ENCODE peak calls at places on chromosomes 16 and 17, in ten cellular contexts. Y is fibroblast of lung, L is A673, F is HCT116, W is PC-3, Z is neural progenitor cell, E is GM23248, G is DND-41, C is keratinocyte, H is H1. K is an unnamed sample.

GRCh38 chr17:68868708-68869107 is 86.5 kb downstream of the ABCA8 start:
- DNase-seq in Z (no peak), F (no peak), G (no peak), Y (peak; percentile 32), E (no peak), H (no peak), W (peak; percentile 48), C (no peak), L (no peak), K (no peak)

GRCh38 chr17:4534928-4535666 is 20.1 kb downstream of the MYBBP1A start:
- DNase-seq in Z (no peak), W (no peak), L (no peak), F (no peak), E (no peak), G (no peak), Y (no peak), H (no peak), C (no peak), K (no peak)

GRCh38 chr16:70523013-70523620 is at the start of gene COG4:
- DNase-seq in W (peak; percentile 65), F (peak; percentile 72), C (peak; percentile 32), H (peak; percentile 59), G (peak; percentile 91), E (peak; percentile 93), L (peak; percentile 92), Z (peak; percentile 94), Y (peak; percentile 78), K (peak; percentile 88)

GRCh38 chr17:3602499-3602898 is 6.7 kb downstream of the TRPV1 start:
- DNase-seq in W (no peak), Z (peak; percentile 77), E (peak; percentile 27), L (peak; percentile 50), H (no peak), Y (peak; percentile 8), C (no peak), F (peak; percentile 43), G (peak; percentile 20), K (peak; percentile 75)

GRCh38 chr16:23486480-23486879 is 23.8 kb downstream of the GGA2 start:
- DNase-seq in F (no peak), H (no peak), G (no peak), Y (no peak), Z (no peak), W (peak; percentile 61), C (no peak), L (no peak), E (no peak), K (no peak)

GRCh38 chr16:9225527-9226316 is 134.3 kb downstream of the HAPSTR1 start:
- DNase-seq in Z (peak; percentile 62), F (peak; percentile 12), W (peak; percentile 6), L (peak; percentile 63), H (no peak), C (no peak), Y (no peak), E (peak; percentile 22), G (peak; percentile 21), K (peak; percentile 33)

GRCh38 chr16:79372504-79373184 is 227.9 kb downstream of the MAF start:
- DNase-seq in L (no peak), G (no peak), W (no peak), F (no peak), H (no peak), Z (no peak), Y (peak; percentile 61), E (peak; percentile 81), C (no peak), K (no peak)

GRCh38 chr17:37717627-37718382 is 27.1 kb downstream of the HNF1B start:
- DNase-seq in Y (peak; percentile 42), F (no peak), L (no peak), W (no peak), C (no peak), H (no peak), Z (no peak), G (no peak), E (peak; percentile 28), K (no peak)

GRCh38 chr16:30121741-30122620 is 1.0 kb downstream of the MAPK3 start:
- DNase-seq in L (no peak), E (peak; percentile 31), F (no peak), W (no peak), C (no peak), G (no peak), Z (no peak), H (no peak), Y (no peak), K (no peak)

GRCh38 chr17:40314557-40314953 is 5.6 kb downstream of the RARA start:
- DNase-seq in F (peak; percentile 95), W (peak; percentile 98), G (peak; percentile 64), Y (peak; percentile 92), H (no peak), L (peak; percentile 85), E (peak; percentile 98), Z (no peak), C (peak; percentile 99), K (no peak)

GRCh38 chr17:56936697-56937322 is 23.0 kb upstream of the TRIM25 start:
- DNase-seq in L (no peak), C (peak; percentile 41), G (no peak), Y (no peak), Z (no peak), F (no peak), H (no peak), W (no peak), E (no peak), K (no peak)

GRCh38 chr17:30341703-30342102 is 7.8 kb upstream of the TMIGD1 start:
- DNase-seq in C (no peak), Y (no peak), H (no peak), E (no peak), W (no peak), G (no peak), F (no peak), L (no peak), Z (no peak), K (no peak)
- TF ChIP-seq EZH2 in C (no peak), Y (no peak), H (no peak), E (no peak), W (no peak), G (no peak), F (no peak), L (no peak), Z (no peak), K (no peak)

DNA sequence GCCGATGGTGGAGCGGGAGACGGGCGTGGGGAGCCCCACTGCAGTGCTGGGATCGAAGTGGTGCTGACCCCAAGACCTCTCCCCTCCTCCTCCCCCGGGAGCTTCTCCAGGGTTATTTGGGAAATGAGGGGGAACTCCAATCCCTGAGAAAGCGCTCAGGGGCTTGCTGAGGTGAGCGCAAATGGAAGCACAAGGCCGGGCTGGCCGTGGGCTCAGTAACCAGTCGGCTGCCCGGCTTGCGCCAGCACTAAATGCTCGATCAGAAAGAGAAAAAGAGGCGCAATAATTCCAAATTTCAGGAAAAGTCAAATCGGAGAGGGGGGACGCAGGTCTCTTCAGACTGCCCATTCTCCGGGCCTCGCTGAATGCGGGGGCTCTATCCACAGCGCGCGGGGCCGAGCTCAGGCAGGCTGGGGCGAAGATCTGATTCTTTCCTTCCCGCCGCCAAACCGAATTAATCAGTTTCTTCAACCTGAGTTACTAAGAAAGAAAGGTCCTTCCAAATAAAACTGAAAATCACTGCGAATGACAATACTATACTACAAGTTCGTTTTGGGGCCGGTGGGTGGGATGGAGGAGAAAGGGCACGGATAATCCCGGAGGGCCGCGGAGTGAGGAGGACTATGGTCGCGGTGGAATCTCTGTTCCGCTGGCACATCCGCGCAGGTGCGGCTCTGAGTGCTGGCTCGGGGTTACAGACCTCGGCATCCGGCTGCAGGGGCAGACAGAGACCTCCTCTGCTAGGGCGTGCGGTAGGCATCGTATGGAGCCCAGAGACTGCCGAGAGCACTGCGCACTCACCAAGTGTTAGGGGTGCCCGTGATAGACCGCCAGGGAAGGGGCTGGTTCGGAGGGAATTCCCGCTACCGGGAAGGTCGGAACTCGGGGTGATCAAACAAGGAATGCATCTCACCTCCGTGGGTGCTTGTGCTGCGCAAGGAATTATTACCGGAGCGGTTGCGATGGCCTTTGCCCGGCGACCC is 4.2 kb upstream of the DLX4 start:
- DNase-seq in F (no peak), Y (no peak), C (no peak), G (no peak), L (no peak), H (no peak), Z (peak; percentile 71), W (no peak), E (no peak), K (no peak)
- TF ChIP-seq EZH2 in F (no peak), Y (peak; percentile 81), C (no peak), G (no peak), L (peak; percentile 0), H (peak; percentile 78), Z (peak; percentile 98), W (no peak), E (peak; percentile 86), K (no peak)

GRCh38 chr17:80427366-80428282 is 12.7 kb downstream of the ENDOV start:
- DNase-seq in H (no peak), L (no peak), G (no peak), E (no peak), Y (no peak), Z (peak; percentile 69), W (no peak), F (no peak), C (no peak), K (no peak)

GRCh38 chr17:80428796-80429195 is 13.8 kb downstream of the ENDOV start:
- DNase-seq in L (no peak), G (no peak), W (no peak), E (no peak), F (no peak), H (no peak), Z (no peak), Y (no peak), C (no peak), K (no peak)

GRCh38 chr17:80426671-80427326 is 11.8 kb downstream of the ENDOV start:
- DNase-seq in Z (peak; percentile 91), C (no peak), Y (peak; percentile 34), G (peak; percentile 82), W (peak; percentile 82), H (peak; percentile 56), F (peak; percentile 29), E (peak; percentile 83), L (peak; percentile 79), K (peak; percentile 84)

GRCh38 chr17:80429356-80430275 is 14.6 kb downstream of the ENDOV start:
- DNase-seq in H (no peak), Z (no peak), F (no peak), W (no peak), G (no peak), C (no peak), E (no peak), Y (no peak), L (no peak), K (no peak)

GRCh38 chr17:80428363-80428762 is 13.4 kb downstream of the ENDOV start:
- DNase-seq in W (no peak), E (no peak), Y (no peak), Z (no peak), G (no peak), H (no peak), C (no peak), F (no peak), L (no peak), K (no peak)
- TF ChIP-seq EZH2 in W (no peak), E (no peak), Y (no peak), Z (no peak), G (no peak), H (no peak), C (no peak), F (no peak), L (no peak), K (no peak)

DNA sequence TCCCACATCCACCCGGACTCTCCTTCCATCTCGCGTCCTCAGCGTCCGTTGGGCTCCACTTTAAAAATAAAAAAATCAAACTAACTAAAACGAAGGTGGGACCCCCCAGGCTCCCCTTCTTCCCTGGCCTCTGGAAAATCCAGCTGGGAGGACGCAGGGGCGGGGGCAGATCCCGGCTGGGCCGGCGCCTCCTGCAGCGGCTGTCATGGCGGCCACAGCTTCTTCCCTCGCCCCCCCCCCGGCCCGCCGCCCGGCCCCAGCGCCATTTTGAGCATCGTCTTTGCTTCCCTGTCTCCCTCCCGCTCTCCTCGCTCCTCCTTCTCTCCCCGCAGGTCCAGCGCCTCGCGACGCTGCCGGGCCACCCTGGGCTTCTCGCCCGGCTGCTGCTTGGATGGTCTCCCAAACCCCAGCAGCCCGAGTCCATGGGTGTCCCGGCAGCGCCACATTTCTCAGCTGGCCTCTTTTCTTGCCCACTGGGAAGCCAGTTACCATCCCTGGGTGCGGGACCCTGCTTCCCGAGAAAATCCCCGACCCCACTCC is 3.3 kb downstream of the HOXB2 start:
- DNase-seq in C (no peak), L (peak; percentile 78), E (peak; percentile 88), F (no peak), Y (no peak), H (no peak), W (no peak), G (no peak), Z (peak; percentile 53), K (peak; percentile 75)
- TF ChIP-seq EZH2 in C (no peak), L (no peak), E (no peak), F (no peak), Y (no peak), H (peak; percentile 88), W (no peak), G (no peak), Z (peak; percentile 79), K (no peak)